ENCODE peak calls at places on chromosome 1, in nine cellular contexts. Q, Z, L, W, S, K, B, M and O are unnamed samples.
A peak's percentile ranks its signal among the peaks of the same experiment; 100 is the strongest.

GRCh38 chr1:26221094-26221493 is 12.9 kb upstream of the CEP85 start:
- DNase-seq in Z (no peak), L (no peak), K (no peak), M (no peak), B (no peak), Q (no peak), W (no peak), S (no peak), O (no peak)

GRCh38 chr1:23613191-23614126 is 54.2 kb upstream of the ID3 start:
- DNase-seq in Q (no peak), S (peak; percentile 86), Z (no peak), M (no peak), B (no peak), L (no peak), K (peak; percentile 50), W (peak; percentile 55), O (no peak)

GRCh38 chr1:109933856-109934711 is 23.4 kb downstream of the CSF1 start:
- DNase-seq in M (no peak), B (no peak), Z (no peak), Q (no peak), K (no peak), W (peak; percentile 12), S (peak; percentile 50), L (no peak), O (no peak)

GRCh38 chr1:150493175-150493574 is 6.0 kb downstream of the TARS2 start:
- DNase-seq in K (no peak), B (no peak), W (no peak), M (peak; percentile 32), Z (no peak), S (no peak), Q (no peak), L (no peak), O (no peak)

GRCh38 chr1:205456868-205457724 is 1.3 kb upstream of the BLACAT1 start:
- DNase-seq in K (peak; percentile 54), B (no peak), M (no peak), L (no peak), Q (no peak), S (no peak), Z (peak; percentile 32), W (no peak), O (no peak)

GRCh38 chr1:184621262-184621661 is 133.4 kb downstream of the EDEM3 start:
- DNase-seq in S (no peak), L (no peak), Q (no peak), K (no peak), Z (no peak), B (no peak), W (no peak), M (peak; percentile 78), O (no peak)

GRCh38 chr1:18238190-18238589 is 130.6 kb downstream of the IGSF21 start:
- DNase-seq in B (no peak), L (no peak), M (no peak), Q (no peak), K (no peak), Z (no peak), W (no peak), S (no peak), O (no peak)

GRCh38 chr1:166900987-166901386 is 24.9 kb upstream of the TADA1 start:
- DNase-seq in S (no peak), M (no peak), L (no peak), Z (no peak), B (no peak), K (no peak), W (no peak), Q (no peak), O (no peak)

GRCh38 chr1:85340427-85340826 is 64.0 kb upstream of the BCL10 start:
- DNase-seq in L (no peak), B (no peak), K (no peak), S (no peak), M (no peak), Z (no peak), Q (no peak), W (no peak), O (no peak)

GRCh38 chr1:183689770-183690204 is 36.7 kb upstream of the APOBEC4 start:
- DNase-seq in K (no peak), Z (no peak), W (peak; percentile 27), Q (no peak), L (no peak), B (no peak), S (peak; percentile 49), M (no peak), O (no peak)

GRCh38 chr1:84348240-84348555 is 46.7 kb downstream of the SAMD13 start:
- DNase-seq in Z (no peak), K (no peak), Q (no peak), S (no peak), L (no peak), W (no peak), M (no peak), B (no peak), O (no peak)

GRCh38 chr1:236287356-236287755 is 5.6 kb upstream of the ERO1B start:
- DNase-seq in M (no peak), Q (no peak), B (no peak), Z (no peak), L (no peak), W (no peak), S (no peak), K (no peak), O (no peak)

GRCh38 chr1:19398309-19398760 is 86.2 kb downstream of the SLC66A1 start:
- DNase-seq in L (no peak), K (no peak), S (peak; percentile 63), M (peak; percentile 63), B (no peak), W (no peak), Z (no peak), Q (no peak), O (no peak)

GRCh38 chr1:12001249-12001917 is 17.9 kb upstream of the MIIP start:
- DNase-seq in Q (no peak), L (no peak), W (no peak), Z (no peak), M (no peak), K (no peak), B (no peak), S (peak; percentile 79), O (no peak)

GRCh38 chr1:119912963-119913362 is 16.6 kb upstream of the ADAM30 start:
- DNase-seq in Q (no peak), B (no peak), W (no peak), M (no peak), L (no peak), K (no peak), S (no peak), Z (no peak), O (no peak)

GRCh38 chr1:209706622-209707021 is 2.0 kb downstream of the HSD11B1 start:
- DNase-seq in S (no peak), Z (no peak), M (no peak), W (no peak), Q (no peak), L (no peak), B (no peak), K (no peak), O (no peak)

GRCh38 chr1:198499588-198499987 is 40.9 kb downstream of the ATP6V1G3 start:
- DNase-seq in W (no peak), L (no peak), Z (no peak), Q (no peak), K (no peak), S (no peak), M (no peak), B (no peak), O (no peak)

GRCh38 chr1:70486676-70487470 is 75.8 kb downstream of the CTH start:
- DNase-seq in Q (no peak), M (peak; percentile 86), L (no peak), Z (no peak), K (no peak), B (no peak), W (no peak), S (no peak), O (no peak)

GRCh38 chr1:55632058-55632457 is 416.9 kb upstream of the USP24 start:
- DNase-seq in S (no peak), L (no peak), Q (no peak), W (no peak), Z (no peak), M (no peak), B (no peak), K (no peak), O (no peak)

GRCh38 chr1:20343149-20343936 is 52.7 kb downstream of the VWA5B1 start:
- DNase-seq in L (no peak), Q (no peak), K (peak; percentile 74), B (no peak), M (no peak), Z (no peak), S (peak; percentile 58), W (peak; percentile 71), O (peak; percentile 14)

GRCh38 chr1:40394456-40395172 is 21.1 kb downstream of the SMAP2 start:
- DNase-seq in L (no peak), Z (no peak), K (no peak), B (no peak), Q (no peak), W (peak; percentile 39), M (no peak), S (peak; percentile 64), O (peak; percentile 66)

GRCh38 chr1:6941786-6942185 is 156.5 kb downstream of the CAMTA1 start:
- DNase-seq in Z (no peak), S (no peak), B (no peak), K (no peak), L (no peak), Q (no peak), M (no peak), W (no peak), O (no peak)

GRCh38 chr1:7581754-7582264 is 189.3 kb upstream of the VAMP3 start:
- DNase-seq in M (peak; percentile 75), B (no peak), Z (no peak), Q (no peak), K (no peak), S (no peak), W (no peak), L (no peak), O (no peak)

GRCh38 chr1:95027046-95027445 is 45.7 kb downstream of the ALG14 start:
- DNase-seq in Q (no peak), M (no peak), S (no peak), K (no peak), L (no peak), W (no peak), Z (no peak), B (no peak), O (no peak)

GRCh38 chr1:245366886-245367285 is 212.1 kb downstream of the KIF26B start:
- DNase-seq in S (no peak), Q (no peak), W (no peak), L (no peak), K (no peak), M (no peak), Z (no peak), B (no peak), O (no peak)

GRCh38 chr1:39272027-39272790 is 67.7 kb downstream of the MACF1 start:
- DNase-seq in Q (no peak), S (peak; percentile 49), K (no peak), L (no peak), W (peak; percentile 43), B (no peak), Z (peak; percentile 100), M (no peak), O (no peak)

GRCh38 chr1:8122477-8123407 is 96.6 kb upstream of the ERRFI1 start:
- DNase-seq in W (no peak), L (no peak), Q (no peak), B (no peak), K (no peak), Z (no peak), S (no peak), M (peak; percentile 64), O (no peak)